ENCODE peak calls at places on chromosomes 4 and X, in four cellular contexts. One of them, this sample, is unnamed.

GRCh38 chr4:183285886-183286285 is 34.2 kb downstream of the CLDN22 start:
- DNase-seq in HCT116: no peak
- DNase-seq in nephron progenitor cell: no peak
- DNase-seq in epithelial cell of proximal tubule: no peak
- DNase-seq in this sample: no peak

GRCh38 chr4:155722816-155723499 is 35.9 kb upstream of the GUCY1B1 start:
- DNase-seq in HCT116: no peak
- DNase-seq in nephron progenitor cell: no peak
- DNase-seq in epithelial cell of proximal tubule: peak; percentile 91
- DNase-seq in this sample: peak; percentile 73

GRCh38 chr4:98113005-98113404 is 30.3 kb downstream of the STPG2 start:
- DNase-seq in HCT116: peak; percentile 6
- DNase-seq in nephron progenitor cell: peak; percentile 15
- DNase-seq in epithelial cell of proximal tubule: no peak
- DNase-seq in this sample: no peak

GRCh38 chr4:109214622-109215350 is 87.7 kb downstream of the COL25A1 start:
- DNase-seq in HCT116: no peak
- DNase-seq in nephron progenitor cell: no peak
- DNase-seq in epithelial cell of proximal tubule: no peak
- DNase-seq in this sample: no peak

GRCh38 chrX:149453911-149454820 is 50.9 kb downstream of the IDS start:
- DNase-seq in HCT116: no peak
- DNase-seq in nephron progenitor cell: no peak
- DNase-seq in epithelial cell of proximal tubule: no peak
- DNase-seq in this sample: no peak

GRCh38 chrX:53056292-53056691 is 7.7 kb downstream of the GPR173 start:
- DNase-seq in HCT116: no peak
- DNase-seq in nephron progenitor cell: no peak
- DNase-seq in epithelial cell of proximal tubule: no peak
- DNase-seq in this sample: no peak

GRCh38 chr4:118280501-118281218 is 72.1 kb downstream of the PRSS12 start:
- DNase-seq in HCT116: peak; percentile 67
- DNase-seq in nephron progenitor cell: peak; percentile 44
- DNase-seq in epithelial cell of proximal tubule: peak; percentile 54
- DNase-seq in this sample: peak; percentile 58

GRCh38 chrX:14899607-14900006 is 26.4 kb downstream of the MOSPD2 start:
- DNase-seq in HCT116: peak; percentile 15
- DNase-seq in nephron progenitor cell: no peak
- DNase-seq in epithelial cell of proximal tubule: peak; percentile 47
- DNase-seq in this sample: no peak

GRCh38 chr4:29970626-29971025 is 749.5 kb upstream of the PCDH7 start:
- DNase-seq in HCT116: peak; percentile 37
- DNase-seq in nephron progenitor cell: no peak
- DNase-seq in epithelial cell of proximal tubule: no peak
- DNase-seq in this sample: no peak

GRCh38 chr4:52951016-52951415 is 88.9 kb downstream of the RASL11B start:
- DNase-seq in HCT116: no peak
- DNase-seq in nephron progenitor cell: no peak
- DNase-seq in epithelial cell of proximal tubule: no peak
- DNase-seq in this sample: no peak

GRCh38 chr4:169745291-169745690 is 12.5 kb downstream of the HPF1 start:
- DNase-seq in HCT116: no peak
- DNase-seq in nephron progenitor cell: no peak
- DNase-seq in epithelial cell of proximal tubule: no peak
- DNase-seq in this sample: no peak

GRCh38 chrX:121389976-121390709 is 342.7 kb downstream of the GLUD2 start:
- DNase-seq in HCT116: peak; percentile 40
- DNase-seq in nephron progenitor cell: no peak
- DNase-seq in epithelial cell of proximal tubule: peak; percentile 2
- DNase-seq in this sample: peak; percentile 45

GRCh38 chr4:41746440-41747229 is 1.9 kb downstream of the PHOX2B start:
- DNase-seq in HCT116: no peak
- DNase-seq in nephron progenitor cell: no peak
- DNase-seq in epithelial cell of proximal tubule: no peak
- DNase-seq in this sample: no peak

GRCh38 chr4:182604161-182604591 is 313.0 kb downstream of the DCTD start:
- DNase-seq in HCT116: no peak
- DNase-seq in nephron progenitor cell: no peak
- DNase-seq in epithelial cell of proximal tubule: no peak
- DNase-seq in this sample: no peak

GRCh38 chr4:187302456-187302855 is 578.8 kb upstream of the FAT1 start:
- DNase-seq in HCT116: no peak
- DNase-seq in nephron progenitor cell: no peak
- DNase-seq in epithelial cell of proximal tubule: no peak
- DNase-seq in this sample: no peak

GRCh38 chrX:53795583-53795982 is 109.1 kb upstream of the HUWE1 start:
- DNase-seq in HCT116: no peak
- DNase-seq in nephron progenitor cell: no peak
- DNase-seq in epithelial cell of proximal tubule: no peak
- DNase-seq in this sample: no peak

GRCh38 chr4:34323549-34324325 is 1920.6 kb downstream of the ARAP2 start:
- DNase-seq in HCT116: no peak
- DNase-seq in nephron progenitor cell: no peak
- DNase-seq in epithelial cell of proximal tubule: no peak
- DNase-seq in this sample: no peak
- TF ChIP-seq CTCF in HCT116: no peak
- TF ChIP-seq CTCF in nephron progenitor cell: no peak
- TF ChIP-seq CTCF in epithelial cell of proximal tubule: peak; percentile 24
- TF ChIP-seq CTCF in this sample: no peak

GRCh38 chrX:123172874-123173273 is 11.2 kb upstream of the GRIA3 start:
- DNase-seq in HCT116: no peak
- DNase-seq in nephron progenitor cell: no peak
- DNase-seq in epithelial cell of proximal tubule: no peak
- DNase-seq in this sample: no peak

GRCh38 chrX:123181515-123181914 is 2.6 kb upstream of the GRIA3 start:
- DNase-seq in HCT116: no peak
- DNase-seq in nephron progenitor cell: no peak
- DNase-seq in epithelial cell of proximal tubule: no peak
- DNase-seq in this sample: no peak

GRCh38 chrX:123173833-123174232 is 10.2 kb upstream of the GRIA3 start:
- DNase-seq in HCT116: peak; percentile 8
- DNase-seq in nephron progenitor cell: no peak
- DNase-seq in epithelial cell of proximal tubule: no peak
- DNase-seq in this sample: no peak

GRCh38 chrX:123171781-123172180 is 12.3 kb upstream of the GRIA3 start:
- DNase-seq in HCT116: no peak
- DNase-seq in nephron progenitor cell: no peak
- DNase-seq in epithelial cell of proximal tubule: no peak
- DNase-seq in this sample: no peak

GRCh38 chrX:123175366-123176122 is 8.5 kb upstream of the GRIA3 start:
- DNase-seq in HCT116: no peak
- DNase-seq in nephron progenitor cell: no peak
- DNase-seq in epithelial cell of proximal tubule: no peak
- DNase-seq in this sample: no peak
- TF ChIP-seq CTCF in HCT116: no peak
- TF ChIP-seq CTCF in nephron progenitor cell: no peak
- TF ChIP-seq CTCF in epithelial cell of proximal tubule: no peak
- TF ChIP-seq CTCF in this sample: no peak

DNA sequence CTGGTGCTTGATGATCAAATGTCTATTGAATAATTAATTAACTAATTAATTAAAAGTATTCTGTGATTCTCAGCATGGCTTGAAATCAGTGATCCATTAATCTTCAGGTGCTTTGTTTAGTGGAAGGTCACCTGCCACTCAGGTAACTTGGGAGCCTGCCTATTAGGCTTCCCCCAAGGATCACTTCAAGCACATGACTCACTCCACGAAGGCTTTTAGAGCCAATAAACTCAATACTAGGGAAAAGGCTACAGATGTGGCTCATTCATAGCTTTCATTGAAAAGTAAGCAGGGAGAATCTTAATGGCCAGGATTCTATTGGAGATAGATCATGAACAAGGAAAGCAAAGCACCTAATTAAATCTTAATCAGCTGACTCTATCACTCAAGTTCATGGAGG is 21.3 kb downstream of the AREG start:
- DNase-seq in HCT116: no peak
- DNase-seq in nephron progenitor cell: no peak
- DNase-seq in epithelial cell of proximal tubule: no peak
- DNase-seq in this sample: no peak
- TF ChIP-seq CTCF in HCT116: no peak
- TF ChIP-seq CTCF in nephron progenitor cell: no peak
- TF ChIP-seq CTCF in epithelial cell of proximal tubule: no peak
- TF ChIP-seq CTCF in this sample: no peak

GRCh38 chrX:47564438-47565085 is 3.6 kb downstream of the ARAF start:
- DNase-seq in HCT116: no peak
- DNase-seq in nephron progenitor cell: no peak
- DNase-seq in epithelial cell of proximal tubule: no peak
- DNase-seq in this sample: no peak
- TF ChIP-seq CTCF in HCT116: no peak
- TF ChIP-seq CTCF in nephron progenitor cell: no peak
- TF ChIP-seq CTCF in epithelial cell of proximal tubule: no peak
- TF ChIP-seq CTCF in this sample: no peak

GRCh38 chr4:142883433-142883832 is 37.3 kb upstream of the INPP4B start:
- DNase-seq in HCT116: peak; percentile 12
- DNase-seq in nephron progenitor cell: no peak
- DNase-seq in epithelial cell of proximal tubule: no peak
- DNase-seq in this sample: peak; percentile 14
- TF ChIP-seq CTCF in HCT116: peak; percentile 56
- TF ChIP-seq CTCF in nephron progenitor cell: peak; percentile 43
- TF ChIP-seq CTCF in epithelial cell of proximal tubule: peak; percentile 54
- TF ChIP-seq CTCF in this sample: no peak

DNA sequence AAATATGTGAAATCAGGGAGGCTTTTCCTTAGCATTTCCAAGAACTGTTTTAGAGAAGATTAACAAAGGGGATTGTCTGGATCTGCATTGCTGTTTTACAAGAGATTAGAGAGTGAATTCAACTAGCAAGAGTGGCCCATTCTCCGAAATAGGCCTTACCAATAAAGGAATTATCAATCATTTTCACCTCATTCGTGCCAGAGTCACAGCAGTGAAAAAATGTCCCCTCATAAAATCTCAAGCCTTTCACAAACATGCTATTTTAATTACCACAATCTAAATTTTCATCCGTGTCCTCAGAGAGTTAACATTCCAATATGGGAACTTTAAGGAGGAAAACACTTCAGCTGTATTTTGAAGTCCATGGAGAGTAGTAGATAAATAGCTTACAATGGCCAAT is 979.6 kb downstream of the RPA4 start:
- DNase-seq in HCT116: no peak
- DNase-seq in nephron progenitor cell: no peak
- DNase-seq in epithelial cell of proximal tubule: no peak
- DNase-seq in this sample: no peak
- TF ChIP-seq CTCF in HCT116: no peak
- TF ChIP-seq CTCF in nephron progenitor cell: no peak
- TF ChIP-seq CTCF in epithelial cell of proximal tubule: no peak
- TF ChIP-seq CTCF in this sample: no peak

GRCh38 chr4:180150818-180151217 is 2092.4 kb upstream of the TENM3 start:
- DNase-seq in HCT116: peak; percentile 8
- DNase-seq in nephron progenitor cell: no peak
- DNase-seq in epithelial cell of proximal tubule: no peak
- DNase-seq in this sample: no peak
- TF ChIP-seq CTCF in HCT116: peak; percentile 64
- TF ChIP-seq CTCF in nephron progenitor cell: peak; percentile 44
- TF ChIP-seq CTCF in epithelial cell of proximal tubule: peak; percentile 52
- TF ChIP-seq CTCF in this sample: peak; percentile 28

GRCh38 chrX:122739770-122740169 is 444.3 kb upstream of the GRIA3 start:
- DNase-seq in HCT116: no peak
- DNase-seq in nephron progenitor cell: no peak
- DNase-seq in epithelial cell of proximal tubule: no peak
- DNase-seq in this sample: no peak
- TF ChIP-seq CTCF in HCT116: no peak
- TF ChIP-seq CTCF in nephron progenitor cell: no peak
- TF ChIP-seq CTCF in epithelial cell of proximal tubule: peak; percentile 24
- TF ChIP-seq CTCF in this sample: no peak

GRCh38 chr4:113764720-113765264 is 3.3 kb upstream of the CAMK2D start:
- DNase-seq in HCT116: no peak
- DNase-seq in nephron progenitor cell: no peak
- DNase-seq in epithelial cell of proximal tubule: no peak
- DNase-seq in this sample: no peak

GRCh38 chr4:113761682-113762060 is at the start of gene CAMK2D:
- DNase-seq in HCT116: peak; percentile 80
- DNase-seq in nephron progenitor cell: peak; percentile 80
- DNase-seq in epithelial cell of proximal tubule: no peak
- DNase-seq in this sample: peak; percentile 79

GRCh38 chr4:113762061-113762850 is 718 bp upstream of the CAMK2D start:
- DNase-seq in HCT116: peak; percentile 99
- DNase-seq in nephron progenitor cell: peak; percentile 95
- DNase-seq in epithelial cell of proximal tubule: peak; percentile 98
- DNase-seq in this sample: peak; percentile 95

GRCh38 chr4:113760852-113761681 is 471 bp downstream of the CAMK2D start:
- DNase-seq in HCT116: no peak
- DNase-seq in nephron progenitor cell: peak; percentile 69
- DNase-seq in epithelial cell of proximal tubule: no peak
- DNase-seq in this sample: peak; percentile 49

DNA sequence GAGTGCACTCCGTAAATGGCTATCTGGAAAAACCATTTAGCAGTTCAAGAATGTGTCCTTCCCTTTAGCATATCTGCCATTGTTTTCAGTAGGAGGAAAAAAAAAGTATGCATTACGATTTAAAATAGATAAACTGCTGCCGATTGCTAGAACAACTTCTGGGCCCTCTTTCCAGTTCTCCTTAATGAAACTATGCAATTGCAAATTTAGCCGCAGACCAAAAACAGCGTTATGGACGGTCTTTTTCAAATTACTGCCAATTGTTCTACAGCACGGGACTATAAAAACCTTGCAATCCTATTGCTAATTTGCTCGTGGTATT is 1.3 kb upstream of the CAMK2D start:
- DNase-seq in HCT116: no peak
- DNase-seq in nephron progenitor cell: no peak
- DNase-seq in epithelial cell of proximal tubule: no peak
- DNase-seq in this sample: no peak
- TF ChIP-seq CTCF in HCT116: no peak
- TF ChIP-seq CTCF in nephron progenitor cell: no peak
- TF ChIP-seq CTCF in epithelial cell of proximal tubule: no peak
- TF ChIP-seq CTCF in this sample: no peak